ENCODE peak calls at places on chromosomes 11 and 22, in five cellular contexts. S is A549, B is SK-N-SH, T is HepG2, E is K562. X is an unnamed sample.
A peak's percentile ranks its signal among the peaks of the same experiment; 100 is the strongest.

GRCh38 chr22:40009231-40009769 is 14.5 kb downstream of the FAM83F start:
- DNase-seq in T (no peak), S (no peak), E (peak; percentile 32), B (no peak), X (no peak)

GRCh38 chr22:26436903-26437515 is 7.9 kb downstream of the ASPHD2 start:
- DNase-seq in B (no peak), E (no peak), S (no peak), T (no peak), X (no peak)

GRCh38 chr11:68617925-68618809 is 66.2 kb upstream of the GAL start:
- DNase-seq in S (no peak), B (no peak), T (no peak), E (no peak), X (no peak)

GRCh38 chr11:34926101-34926830 is 9.8 kb downstream of the PDHX start:
- DNase-seq in E (no peak), S (peak; percentile 53), B (peak; percentile 34), T (peak; percentile 47), X (no peak)

GRCh38 chr22:47408409-47408808 is 646.0 kb downstream of the TBC1D22A start:
- DNase-seq in T (no peak), S (peak; percentile 29), B (no peak), E (no peak), X (no peak)

GRCh38 chr11:36509694-36510566 is at the start of gene TRAF6:
- DNase-seq in S (peak; percentile 90), T (peak; percentile 71), E (peak; percentile 85), B (peak; percentile 95), X (no peak)

GRCh38 chr11:104665631-104666030 is 232.6 kb downstream of the CASP12 start:
- DNase-seq in T (no peak), E (no peak), B (no peak), S (no peak), X (no peak)

GRCh38 chr22:30435674-30436126 is 10.1 kb downstream of the MTFP1 start:
- DNase-seq in T (no peak), E (no peak), S (no peak), B (no peak), X (no peak)

GRCh38 chr11:73995247-73995646 is 12.6 kb upstream of the UCP2 start:
- DNase-seq in B (no peak), T (no peak), S (no peak), E (no peak), X (no peak)
- TF ChIP-seq USF2 in B (no peak), T (no peak), S (no peak), E (no peak), X (no peak)

GRCh38 chr11:20364412-20364792 is 888 bp downstream of the HTATIP2 start:
- DNase-seq in E (peak; percentile 43), B (no peak), S (no peak), T (no peak), X (no peak)
- TF ChIP-seq REST in E (no peak), B (no peak), S (no peak), T (no peak), X (no peak)

GRCh38 chr22:43789452-43789851 is 22.7 kb downstream of the EFCAB6 start:
- DNase-seq in B (peak; percentile 65), T (no peak), S (peak; percentile 63), E (no peak), X (no peak)
- TF ChIP-seq USF2 in B (no peak), T (no peak), S (no peak), E (no peak), X (no peak)

GRCh38 chr11:101913631-101914030 is 1.2 kb upstream of the CEP126 start:
- DNase-seq in S (no peak), B (no peak), T (no peak), E (no peak), X (no peak)
- TF ChIP-seq REST in S (no peak), B (no peak), T (no peak), E (no peak), X (no peak)